ENCODE peak calls at places on chromosome 20, in six cellular contexts. J is heart right ventricle, B is BE2C, G is gastrocnemius medialis, R is transverse colon, I is nephron progenitor cell. Q is an unnamed sample.

GRCh38 chr20:61744691-61745396 is 320.8 kb downstream of the TAF4 start:
- DNase-seq in J (no peak), B (no peak), G (no peak), R (no peak), I (no peak), Q (no peak)

GRCh38 chr20:62220666-62221568 is 839 bp upstream of the HRH3 start:
- DNase-seq in J (no peak), B (no peak), G (no peak), R (no peak), I (no peak), Q (no peak)

GRCh38 chr20:57780398-57780797 is 70.6 kb upstream of the PMEPA1 start:
- DNase-seq in J (no peak), B (no peak), G (no peak), R (no peak), I (no peak), Q (no peak)

GRCh38 chr20:37846573-37846972 is 56.4 kb upstream of the VSTM2L start:
- DNase-seq in J (no peak), B (no peak), G (no peak), R (no peak), I (no peak), Q (no peak)

GRCh38 chr20:16476032-16476431 is 97.2 kb downstream of the KIF16B start:
- DNase-seq in J (no peak), B (peak), G (peak), R (no peak), I (no peak), Q (no peak)

GRCh38 chr20:51837436-51837835 is 35.1 kb upstream of the SALL4 start:
- DNase-seq in J (no peak), B (no peak), G (no peak), R (no peak), I (no peak), Q (no peak)

GRCh38 chr20:54219751-54220426 is 12.0 kb downstream of the PFDN4 start:
- DNase-seq in J (no peak), B (no peak), G (no peak), R (no peak), I (no peak), Q (no peak)

GRCh38 chr20:43508604-43509040 is 1.1 kb downstream of the L3MBTL1 start:
- DNase-seq in J (no peak), B (no peak), G (no peak), R (no peak), I (no peak), Q (no peak)

GRCh38 chr20:22389836-22390542 is 194.4 kb downstream of the FOXA2 start:
- DNase-seq in J (no peak), B (no peak), G (no peak), R (no peak), I (no peak), Q (no peak)

GRCh38 chr20:46044896-46045295 is 15.9 kb downstream of the SLC12A5 start:
- DNase-seq in J (no peak), B (no peak), G (no peak), R (no peak), I (no peak), Q (no peak)

GRCh38 chr20:21436186-21436585 is 38.9 kb upstream of the NKX2-4 start:
- DNase-seq in J (no peak), B (no peak), G (no peak), R (no peak), I (no peak), Q (no peak)

GRCh38 chr20:61758556-61759200 is 307.0 kb downstream of the TAF4 start:
- DNase-seq in J (no peak), B (no peak), G (no peak), R (no peak), I (no peak), Q (no peak)

GRCh38 chr20:56417402-56417801 is 5.3 kb downstream of the CASS4 start:
- DNase-seq in J (no peak), B (no peak), G (no peak), R (no peak), I (no peak), Q (no peak)

GRCh38 chr20:380763-381580 is 412 bp downstream of the TRIB3 start:
- DNase-seq in J (peak), B (peak), G (no peak), R (peak), I (peak), Q (peak)

GRCh38 chr20:43941476-43942212 is 27.0 kb downstream of the TOX2 start:
- DNase-seq in J (no peak), B (no peak), G (no peak), R (peak), I (no peak), Q (no peak)

GRCh38 chr20:60572991-60573390 is 614.8 kb downstream of the CDH26 start:
- DNase-seq in J (no peak), B (no peak), G (no peak), R (no peak), I (no peak), Q (no peak)

GRCh38 chr20:7856756-7857155 is 83.5 kb downstream of the HAO1 start:
- DNase-seq in J (no peak), B (no peak), G (no peak), R (no peak), I (no peak), Q (no peak)

GRCh38 chr20:49690899-49691620 is 22.6 kb downstream of the B4GALT5 start:
- DNase-seq in J (no peak), B (peak), G (no peak), R (no peak), I (no peak), Q (no peak)

GRCh38 chr20:46040902-46041535 is 12.0 kb downstream of the SLC12A5 start:
- DNase-seq in J (peak), B (no peak), G (no peak), R (no peak), I (peak), Q (peak)

GRCh38 chr20:61263084-61263695 is 11.1 kb downstream of the CDH4 start:
- DNase-seq in J (no peak), B (peak), G (no peak), R (no peak), I (peak), Q (peak)

GRCh38 chr20:59415224-59415623 is 114.8 kb downstream of the EDN3 start:
- DNase-seq in J (no peak), B (no peak), G (no peak), R (no peak), I (no peak), Q (no peak)

GRCh38 chr20:36542019-36542488 is 735 bp downstream of the MYL9 start:
- DNase-seq in J (peak), B (peak), G (no peak), R (peak), I (peak), Q (no peak)

GRCh38 chr20:23477223-23477622 is 13.7 kb upstream of the CST8 start:
- DNase-seq in J (no peak), B (no peak), G (no peak), R (no peak), I (no peak), Q (no peak)

GRCh38 chr20:41386502-41387427 is 20.1 kb upstream of the EMILIN3 start:
- DNase-seq in J (peak), B (no peak), G (no peak), R (no peak), I (no peak), Q (no peak)

GRCh38 chr20:36543187-36544133 is 2.1 kb downstream of the MYL9 start:
- DNase-seq in J (peak), B (no peak), G (peak), R (peak), I (no peak), Q (no peak)

GRCh38 chr20:51237790-51238189 is 214.9 kb upstream of the KCNG1 start:
- DNase-seq in J (peak), B (no peak), G (no peak), R (no peak), I (no peak), Q (no peak)

GRCh38 chr20:3010985-3011723 is 32.3 kb upstream of the GNRH2 start:
- DNase-seq in J (no peak), B (no peak), G (no peak), R (no peak), I (no peak), Q (peak)

GRCh38 chr20:881051-881820 is 34.9 kb downstream of the ANGPT4 start:
- DNase-seq in J (no peak), B (no peak), G (no peak), R (no peak), I (no peak), Q (peak)

GRCh38 chr20:61666471-61666832 is 399.2 kb downstream of the TAF4 start:
- DNase-seq in J (no peak), B (no peak), G (no peak), R (no peak), I (no peak), Q (no peak)

GRCh38 chr20:64011366-64011779 is 24.6 kb upstream of the C20orf204 start:
- DNase-seq in J (no peak), B (no peak), G (no peak), R (no peak), I (no peak), Q (peak)

GRCh38 chr20:58375796-58376195 is 13.2 kb upstream of the VAPB start:
- DNase-seq in J (no peak), B (no peak), G (no peak), R (no peak), I (no peak), Q (no peak)

GRCh38 chr20:13313201-13313600 is 92.1 kb downstream of the ISM1 start:
- DNase-seq in J (no peak), B (no peak), G (no peak), R (no peak), I (no peak), Q (no peak)

GRCh38 chr20:3930265-3931206 is 41.3 kb downstream of the PANK2 start:
- DNase-seq in J (no peak), B (no peak), G (no peak), R (no peak), I (no peak), Q (no peak)

GRCh38 chr20:14234666-14235295 is 102.6 kb downstream of the FLRT3 start:
- DNase-seq in J (no peak), B (no peak), G (no peak), R (no peak), I (no peak), Q (no peak)

GRCh38 chr20:48052492-48052870 is 267.2 kb upstream of the SULF2 start:
- DNase-seq in J (no peak), B (peak), G (no peak), R (no peak), I (no peak), Q (no peak)
- TF ChIP-seq CTCF in J (no peak), B (no peak), G (no peak), R (no peak), I (no peak), Q (no peak)

GRCh38 chr20:47205577-47206123 is 150.8 kb downstream of the ZMYND8 start:
- DNase-seq in J (peak), B (peak), G (peak), R (peak), I (peak), Q (peak)
- TF ChIP-seq CTCF in J (peak), B (peak), G (peak), R (peak), I (peak), Q (peak)

GRCh38 chr20:25083773-25084615 is 2.1 kb upstream of the VSX1 start:
- DNase-seq in J (no peak), B (no peak), G (no peak), R (peak), I (peak), Q (peak)
- TF ChIP-seq CTCF in J (peak), B (peak), G (no peak), R (no peak), I (peak), Q (no peak)

DNA sequence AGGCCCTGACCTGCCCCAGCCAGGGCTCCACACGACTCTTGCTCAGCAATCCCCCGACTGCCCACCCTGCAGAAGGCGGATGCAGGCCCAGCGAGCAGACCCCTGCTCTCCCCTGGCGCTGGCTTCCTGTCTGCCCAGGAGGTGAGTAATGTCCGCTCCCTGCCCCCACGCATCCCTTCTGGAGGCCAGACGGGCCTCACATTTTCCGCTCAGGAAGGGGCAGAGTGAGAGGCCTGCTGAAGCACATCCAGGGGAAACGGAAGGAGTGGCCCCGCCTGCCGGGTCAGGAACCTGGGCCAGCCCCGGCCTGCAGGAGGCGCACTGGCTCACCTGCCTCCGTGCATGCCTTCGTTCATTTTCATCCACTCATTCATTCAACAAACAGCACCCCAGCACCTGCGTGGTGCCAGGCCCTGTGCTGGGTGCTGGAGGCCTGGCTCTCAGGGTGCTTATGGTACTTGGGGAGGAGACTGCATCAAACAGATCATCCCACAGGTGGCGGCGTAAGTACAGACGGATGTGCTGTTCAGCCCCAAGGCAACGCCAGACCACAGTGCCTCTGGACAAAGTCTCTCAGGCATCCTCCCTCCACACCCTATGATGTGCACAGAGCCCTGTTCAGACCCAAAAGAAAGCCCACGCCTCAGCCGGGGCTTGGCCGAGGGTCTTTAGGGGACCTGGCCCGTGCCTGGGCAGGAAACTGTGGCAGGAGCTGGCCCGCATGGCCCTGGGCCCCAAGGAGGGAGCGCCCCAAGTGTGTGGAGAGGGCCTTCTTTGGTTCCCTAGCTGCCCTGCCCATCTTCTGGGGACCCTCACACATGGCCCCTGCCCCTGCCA is 112.1 kb downstream of the ASXL1 start:
- DNase-seq in J (peak), B (peak), G (no peak), R (peak), I (peak), Q (peak)
- TF ChIP-seq CTCF in J (peak), B (peak), G (no peak), R (peak), I (peak), Q (peak)

DNA sequence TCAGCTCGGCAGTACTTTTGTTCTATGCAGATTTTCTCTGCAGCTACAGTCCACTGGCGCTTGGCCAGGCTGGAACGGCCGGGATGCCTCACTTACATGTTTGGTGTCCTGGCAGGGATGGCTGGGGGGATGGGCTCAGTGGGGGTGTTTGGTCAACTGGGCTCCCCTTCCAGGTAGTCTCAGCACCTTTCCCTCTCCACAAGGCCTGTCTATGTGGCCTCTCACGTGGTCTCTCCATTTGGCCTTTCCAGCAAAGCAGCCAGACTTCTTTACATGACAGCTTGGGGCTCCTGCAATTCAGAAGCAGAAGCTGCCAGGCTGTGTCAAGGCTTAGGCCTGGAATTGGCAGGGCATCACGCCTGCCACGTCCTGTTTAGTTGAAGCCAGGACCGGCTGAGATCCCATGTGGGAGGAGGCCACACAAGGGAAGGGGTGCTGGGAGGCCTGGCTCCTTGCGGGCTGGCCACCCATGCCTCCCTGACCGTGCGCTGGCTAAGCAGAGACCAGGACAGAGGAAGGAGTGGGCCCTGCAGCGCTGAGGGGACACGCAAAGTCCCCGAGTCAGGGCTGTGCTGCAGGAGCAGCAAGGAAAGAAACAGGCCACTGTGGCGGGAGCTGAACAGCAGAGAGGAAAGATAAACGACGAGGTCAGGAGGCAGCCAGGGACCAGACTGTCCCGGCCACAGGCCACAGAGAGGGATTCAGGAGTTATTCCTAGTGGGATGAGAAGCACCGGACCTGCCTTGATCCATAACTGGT is 38.9 kb downstream of the MGME1 start:
- DNase-seq in J (peak), B (peak), G (no peak), R (peak), I (no peak), Q (no peak)
- TF ChIP-seq CTCF in J (no peak), B (no peak), G (no peak), R (no peak), I (no peak), Q (no peak)

GRCh38 chr20:53080412-53080962 is 108.3 kb downstream of the TSHZ2 start:
- DNase-seq in J (no peak), B (no peak), G (no peak), R (no peak), I (no peak), Q (no peak)
- TF ChIP-seq CTCF in J (no peak), B (no peak), G (no peak), R (no peak), I (no peak), Q (no peak)

Q was measured in activated CD8-positive, alpha-beta T cell treated with anti-CD3 and anti-CD28 coated beads for 36 hours.